ENCODE peak calls at places on chromosomes 3 and 15, in nine cellular contexts. Y is activated CD4-positive, CD25-positive, alpha-beta regulatory T cell; X is activated CD4-positive, alpha-beta T cell treated with anti-CD3 and anti-CD28 coated beads, Interleukin-2, amount 50 U/mL, for 1 hour; O is Daoy; K is natural killer cell treated with Interleukin-12 subunit alpha and Interleukin-12 subunit beta and Interleukin-15 and Interleukin-18, amount 100 ng/mL, for 72 hours; T is stimulated activated CD4-positive, alpha-beta T cell treated with anti-CD3 and anti-CD28 coated beads, Interleukin-2, amount 100 ng/mL, for 48 hours; I is stimulated activated CD8-positive, alpha-beta memory T cell treated with anti-CD3 and anti-CD28 coated beads, Interleukin-2, amount 100 ng/mL, for 48 hours; M is AG04449; L is iPS-NIHi11. U is an unnamed sample.
A peak's percentile ranks its signal among the peaks of the same experiment; 100 is the strongest.

GRCh38 chr3:157274644-157275137 is 114.7 kb upstream of the CCNL1 start:
- DNase-seq in T (no peak), Y (no peak), X (no peak), L (peak; percentile 29), K (no peak), O (no peak), M (no peak), I (no peak), U (no peak)

GRCh38 chr15:47820780-47821319 is 103.5 kb downstream of the SEMA6D start:
- DNase-seq in L (no peak), X (no peak), Y (no peak), M (peak; percentile 49), K (no peak), O (no peak), I (no peak), T (no peak), U (no peak)

GRCh38 chr3:125437631-125438435 is 62.7 kb upstream of the ZNF148 start:
- DNase-seq in L (peak; percentile 72), O (peak; percentile 51), K (no peak), I (peak; percentile 34), Y (peak; percentile 28), X (peak; percentile 64), T (peak; percentile 69), M (no peak), U (peak; percentile 7)

GRCh38 chr3:42979044-42979962 is at the start of gene GASK1A:
- DNase-seq in K (no peak), L (peak; percentile 82), M (no peak), X (peak; percentile 10), Y (no peak), O (peak; percentile 17), I (no peak), T (peak; percentile 13), U (no peak)

GRCh38 chr3:119294889-119295769 is 946 bp downstream of the ARHGAP31 start:
- DNase-seq in M (no peak), L (peak; percentile 46), O (peak; percentile 80), Y (peak; percentile 26), I (peak; percentile 22), X (peak; percentile 62), K (peak; percentile 71), T (peak; percentile 21), U (no peak)

GRCh38 chr3:62143843-62144450 is 229.4 kb downstream of the FEZF2 start:
- DNase-seq in Y (no peak), K (no peak), M (no peak), O (no peak), X (no peak), L (no peak), T (no peak), I (no peak), U (no peak)

GRCh38 chr3:69142090-69142489 is 19.7 kb upstream of the LMOD3 start:
- DNase-seq in K (no peak), L (no peak), M (no peak), O (no peak), T (no peak), X (no peak), I (no peak), Y (no peak), U (no peak)

GRCh38 chr3:145903472-145904013 is 257.4 kb downstream of the PLOD2 start:
- DNase-seq in X (no peak), I (no peak), T (no peak), M (no peak), L (no peak), O (no peak), Y (no peak), K (no peak), U (no peak)

GRCh38 chr3:94098487-94098886 is 35.6 kb downstream of the NSUN3 start:
- DNase-seq in K (no peak), Y (no peak), X (no peak), L (no peak), O (no peak), T (no peak), I (no peak), M (no peak), U (no peak)

GRCh38 chr3:190585771-190586630 is 72.1 kb downstream of the IL1RAP start:
- DNase-seq in O (peak; percentile 94), T (peak; percentile 46), M (peak; percentile 66), K (no peak), Y (no peak), X (peak; percentile 4), I (peak; percentile 19), L (peak; percentile 62), U (no peak)

GRCh38 chr3:58572013-58572633 is 5.1 kb downstream of the FAM107A start:
- DNase-seq in M (no peak), Y (no peak), L (no peak), T (no peak), K (no peak), I (no peak), X (no peak), O (no peak), U (no peak)

GRCh38 chr3:111717601-111718000 is 122.5 kb upstream of the ZBED2 start:
- DNase-seq in Y (peak; percentile 14), X (peak; percentile 59), K (peak; percentile 74), I (no peak), L (peak; percentile 85), M (peak; percentile 57), O (peak; percentile 89), T (peak; percentile 52), U (peak; percentile 40)

GRCh38 chr3:182861345-182861744 is 68.0 kb downstream of the ATP11B start:
- DNase-seq in L (no peak), Y (no peak), T (no peak), K (no peak), I (no peak), X (no peak), O (no peak), M (no peak), U (no peak)

GRCh38 chr3:73036694-73037368 is 24.6 kb upstream of the EBLN2 start:
- DNase-seq in X (no peak), O (no peak), L (no peak), K (no peak), Y (no peak), M (no peak), I (no peak), T (no peak), U (no peak)

GRCh38 chr3:182258538-182259177 is 534.6 kb upstream of the ATP11B start:
- DNase-seq in T (no peak), L (peak; percentile 40), O (peak; percentile 52), I (no peak), Y (no peak), X (no peak), M (no peak), K (no peak), U (no peak)

GRCh38 chr3:52446631-52447511 is 2.0 kb upstream of the SEMA3G start:
- DNase-seq in L (peak; percentile 79), O (peak; percentile 48), X (peak; percentile 67), M (no peak), T (peak; percentile 75), Y (peak; percentile 24), K (peak; percentile 75), I (peak; percentile 43), U (peak; percentile 40)

GRCh38 chr3:123031051-123031450 is 3.5 kb upstream of the SEMA5B start:
- DNase-seq in X (no peak), I (no peak), Y (no peak), O (no peak), M (no peak), K (no peak), T (no peak), L (no peak), U (no peak)

GRCh38 chr3:94063497-94064119 is 747 bp downstream of the NSUN3 start:
- DNase-seq in I (no peak), K (no peak), T (no peak), Y (no peak), M (no peak), L (no peak), O (peak; percentile 5), X (no peak), U (no peak)

GRCh38 chr15:54017911-54018310 is 39.7 kb downstream of the UNC13C start:
- DNase-seq in M (no peak), L (no peak), I (no peak), O (no peak), X (no peak), Y (no peak), T (no peak), K (no peak), U (no peak)

U was measured in hippocampal formation.